ENCODE peak calls at places on chromosomes 4 and X, in five cellular contexts. One of them, this sample, is unnamed.

GRCh38 chrX:111181883-111182400 is 86.0 kb downstream of the PAK3 start:
- DNase-seq in SK-N-SH: no peak
- DNase-seq in IMR-90: no peak
- DNase-seq in GM12878: no peak
- DNase-seq in K562: no peak
- DNase-seq in this sample: no peak

GRCh38 chr4:173009129-173009823 is 159.3 kb upstream of the GALNT7 start:
- DNase-seq in SK-N-SH: no peak
- DNase-seq in IMR-90: peak; percentile 76
- DNase-seq in GM12878: no peak
- DNase-seq in K562: no peak
- DNase-seq in this sample: no peak

GRCh38 chr4:53925050-53925605 is 139.3 kb downstream of the CHIC2 start:
- DNase-seq in SK-N-SH: no peak
- DNase-seq in IMR-90: no peak
- DNase-seq in GM12878: no peak
- DNase-seq in K562: no peak
- DNase-seq in this sample: no peak

GRCh38 chr4:2933566-2934076 is 29.6 kb downstream of the NOP14 start:
- DNase-seq in SK-N-SH: no peak
- DNase-seq in IMR-90: no peak
- DNase-seq in GM12878: no peak
- DNase-seq in K562: no peak
- DNase-seq in this sample: no peak

GRCh38 chrX:104972737-104973136 is 247.8 kb downstream of the TEX13A start:
- DNase-seq in SK-N-SH: no peak
- DNase-seq in IMR-90: no peak
- DNase-seq in GM12878: no peak
- DNase-seq in K562: no peak
- DNase-seq in this sample: no peak

GRCh38 chr4:2046031-2046961 is 12.8 kb upstream of the NAT8L start:
- DNase-seq in SK-N-SH: peak; percentile 56
- DNase-seq in IMR-90: no peak
- DNase-seq in GM12878: no peak
- DNase-seq in K562: no peak
- DNase-seq in this sample: no peak

GRCh38 chr4:6746721-6747689 is 31.0 kb downstream of the BLOC1S4 start:
- DNase-seq in SK-N-SH: no peak
- DNase-seq in IMR-90: no peak
- DNase-seq in GM12878: no peak
- DNase-seq in K562: no peak
- DNase-seq in this sample: peak; percentile 79

GRCh38 chr4:184845367-184846011 is 19.7 kb upstream of the ACSL1 start:
- DNase-seq in SK-N-SH: no peak
- DNase-seq in IMR-90: peak; percentile 79
- DNase-seq in GM12878: no peak
- DNase-seq in K562: no peak
- DNase-seq in this sample: no peak

GRCh38 chr4:112802780-112803179 is 165.8 kb downstream of the LARP7 start:
- DNase-seq in SK-N-SH: no peak
- DNase-seq in IMR-90: no peak
- DNase-seq in GM12878: no peak
- DNase-seq in K562: no peak
- DNase-seq in this sample: no peak

GRCh38 chr4:175147233-175147632 is 229.1 kb downstream of the ADAM29 start:
- DNase-seq in SK-N-SH: no peak
- DNase-seq in IMR-90: no peak
- DNase-seq in GM12878: no peak
- DNase-seq in K562: no peak
- DNase-seq in this sample: no peak

GRCh38 chrX:114166601-114167000 is 417.3 kb upstream of the HTR2C start:
- DNase-seq in SK-N-SH: no peak
- DNase-seq in IMR-90: no peak
- DNase-seq in GM12878: no peak
- DNase-seq in K562: no peak
- DNase-seq in this sample: no peak

GRCh38 chrX:114162068-114162735 is 421.7 kb upstream of the HTR2C start:
- DNase-seq in SK-N-SH: no peak
- DNase-seq in IMR-90: no peak
- DNase-seq in GM12878: no peak
- DNase-seq in K562: peak; percentile 56
- DNase-seq in this sample: peak; percentile 4

DNA sequence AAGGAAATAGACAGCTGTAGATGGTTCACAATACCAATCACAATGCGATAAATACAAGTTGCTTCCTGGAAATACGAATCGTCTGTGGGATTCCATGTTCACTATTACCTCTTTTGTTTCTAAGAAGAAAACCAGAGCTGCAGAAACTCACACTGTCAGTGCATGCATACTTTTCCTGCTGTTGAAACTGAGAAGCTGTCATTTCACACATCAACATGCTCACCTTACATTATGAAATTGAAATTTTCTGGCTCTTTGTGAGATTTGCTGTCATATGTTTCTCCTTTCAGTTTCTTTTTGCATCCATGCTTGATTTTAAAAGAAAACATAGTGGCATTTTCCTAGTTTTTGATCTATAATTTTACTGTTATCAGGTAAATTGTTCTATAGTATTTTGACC is 418.3 kb upstream of the HTR2C start:
- DNase-seq in SK-N-SH: no peak
- DNase-seq in IMR-90: no peak
- DNase-seq in GM12878: no peak
- DNase-seq in K562: no peak
- DNase-seq in this sample: no peak
- TF ChIP-seq RCOR1 in SK-N-SH: no peak
- TF ChIP-seq RCOR1 in IMR-90: no peak
- TF ChIP-seq RCOR1 in GM12878: no peak
- TF ChIP-seq RCOR1 in K562: no peak
- TF ChIP-seq RCOR1 in this sample: no peak

GRCh38 chrX:45806410-45807121 is 605.9 kb upstream of the DIPK2B start:
- DNase-seq in SK-N-SH: no peak
- DNase-seq in IMR-90: peak; percentile 92
- DNase-seq in GM12878: peak; percentile 5
- DNase-seq in K562: no peak
- DNase-seq in this sample: no peak
- TF ChIP-seq RCOR1 in SK-N-SH: no peak
- TF ChIP-seq RCOR1 in IMR-90: no peak
- TF ChIP-seq RCOR1 in GM12878: no peak
- TF ChIP-seq RCOR1 in K562: no peak
- TF ChIP-seq RCOR1 in this sample: no peak

DNA sequence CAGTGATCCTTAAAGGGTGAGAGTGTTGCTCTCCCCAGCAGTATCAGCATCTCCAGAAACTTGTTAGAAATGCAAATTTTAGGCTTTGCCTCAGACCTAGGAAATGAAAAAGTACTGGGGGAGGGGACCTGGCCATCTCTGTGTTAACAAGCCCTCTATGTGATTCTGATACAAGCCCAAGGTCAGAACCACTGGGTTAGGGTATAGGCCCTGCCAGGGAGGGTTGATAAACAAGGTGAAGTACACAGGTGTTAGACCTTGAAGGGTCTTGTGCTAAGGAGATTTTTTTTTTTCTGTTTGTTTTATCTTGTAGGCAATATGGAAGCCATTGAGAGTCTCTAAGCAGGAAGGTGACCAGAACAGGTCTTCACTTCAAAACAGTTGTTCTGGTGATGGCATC is 45.9 kb upstream of the MID1IP1 start:
- DNase-seq in SK-N-SH: no peak
- DNase-seq in IMR-90: no peak
- DNase-seq in GM12878: no peak
- DNase-seq in K562: no peak
- DNase-seq in this sample: no peak
- TF ChIP-seq RCOR1 in SK-N-SH: no peak
- TF ChIP-seq RCOR1 in IMR-90: no peak
- TF ChIP-seq RCOR1 in GM12878: no peak
- TF ChIP-seq RCOR1 in K562: no peak
- TF ChIP-seq RCOR1 in this sample: no peak

DNA sequence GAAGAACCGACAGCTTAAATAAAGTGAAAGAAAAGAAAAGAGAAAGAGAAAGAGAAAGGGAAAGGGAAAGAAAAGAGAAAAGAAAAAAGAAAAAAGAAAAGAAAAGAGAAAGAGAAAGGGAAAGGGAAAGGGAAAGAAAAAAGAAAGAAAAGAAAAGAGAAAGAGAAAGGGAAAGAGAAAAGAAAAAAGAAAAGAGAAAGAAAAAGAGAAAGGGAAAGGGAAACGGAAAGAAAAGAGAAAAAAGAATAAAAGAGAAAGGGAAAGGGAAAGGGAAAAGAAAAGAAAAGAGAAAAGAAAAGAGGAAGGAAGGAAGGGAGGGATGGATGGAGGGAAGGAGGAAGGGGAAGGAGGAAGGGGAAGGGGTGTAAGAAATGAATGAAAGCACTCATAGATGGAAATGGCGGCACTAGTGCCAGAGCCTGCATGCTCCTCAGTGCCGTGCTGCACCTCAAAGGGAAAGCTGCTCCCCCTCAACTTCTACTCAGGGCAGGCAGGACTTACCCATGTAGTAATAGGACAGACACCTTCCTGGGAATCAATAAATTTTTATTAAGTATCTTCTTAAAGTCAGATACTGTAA is 70.7 kb downstream of the AFAP1 start:
- DNase-seq in SK-N-SH: no peak
- DNase-seq in IMR-90: no peak
- DNase-seq in GM12878: no peak
- DNase-seq in K562: no peak
- DNase-seq in this sample: no peak
- TF ChIP-seq RCOR1 in SK-N-SH: no peak
- TF ChIP-seq RCOR1 in IMR-90: no peak
- TF ChIP-seq RCOR1 in GM12878: no peak
- TF ChIP-seq RCOR1 in K562: no peak
- TF ChIP-seq RCOR1 in this sample: no peak

GRCh38 chrX:3348191-3348590 is 1.7 kb upstream of the MXRA5 start:
- DNase-seq in SK-N-SH: no peak
- DNase-seq in IMR-90: no peak
- DNase-seq in GM12878: no peak
- DNase-seq in K562: no peak
- DNase-seq in this sample: no peak

GRCh38 chrX:3345281-3346081 is 971 bp downstream of the MXRA5 start:
- DNase-seq in SK-N-SH: peak; percentile 16
- DNase-seq in IMR-90: no peak
- DNase-seq in GM12878: no peak
- DNase-seq in K562: no peak
- DNase-seq in this sample: no peak

GRCh38 chrX:3351287-3351686 is 4.8 kb upstream of the MXRA5 start:
- DNase-seq in SK-N-SH: no peak
- DNase-seq in IMR-90: no peak
- DNase-seq in GM12878: no peak
- DNase-seq in K562: no peak
- DNase-seq in this sample: no peak

DNA sequence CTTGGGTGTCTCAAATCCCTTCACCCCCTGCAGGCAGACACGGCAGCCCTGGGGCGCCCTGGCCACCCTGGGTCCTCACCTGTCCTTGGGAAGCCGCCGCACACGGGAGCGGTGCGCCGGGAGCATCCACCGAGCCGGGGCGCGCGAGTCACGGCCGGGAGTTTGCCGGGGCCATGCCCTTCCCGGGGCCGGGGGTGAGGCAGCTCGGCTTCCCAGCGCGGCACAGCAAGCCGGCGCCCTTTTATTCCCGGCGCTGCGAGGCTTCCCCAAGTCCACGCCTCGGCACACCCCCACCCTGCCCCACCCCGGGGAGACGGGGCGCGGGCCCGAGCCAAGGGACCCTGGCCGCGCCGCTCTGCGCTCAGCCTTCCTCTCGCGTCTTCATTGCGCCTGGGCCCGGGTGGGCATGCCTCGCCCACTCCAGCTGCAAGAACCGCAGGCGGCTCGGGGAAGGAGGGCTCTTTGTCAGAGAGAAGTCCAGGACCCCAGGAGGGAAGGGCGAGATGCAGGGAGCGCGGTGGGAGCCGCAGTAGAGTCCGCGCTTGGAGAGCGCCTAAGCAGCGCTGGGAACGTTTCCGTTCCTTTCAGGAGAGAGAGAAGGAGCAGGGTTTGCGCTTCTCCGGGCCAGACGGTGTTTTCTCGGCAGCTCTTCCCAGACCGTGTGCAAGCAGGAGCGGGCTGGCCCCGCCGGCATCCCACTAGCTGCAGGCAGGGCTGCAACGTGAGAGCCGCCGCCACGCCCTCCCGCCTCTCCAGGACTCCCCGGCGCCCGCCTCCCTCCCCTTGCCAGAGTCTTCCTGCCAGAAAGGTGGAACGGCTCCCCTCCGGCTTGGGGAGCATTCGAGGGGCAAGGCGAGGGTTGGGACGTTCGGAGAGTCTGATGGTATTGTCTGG is at the start of gene MXRA5:
- DNase-seq in SK-N-SH: peak; percentile 13
- DNase-seq in IMR-90: peak; percentile 11
- DNase-seq in GM12878: no peak
- DNase-seq in K562: no peak
- DNase-seq in this sample: no peak
- TF ChIP-seq RCOR1 in SK-N-SH: no peak
- TF ChIP-seq RCOR1 in IMR-90: no peak
- TF ChIP-seq RCOR1 in GM12878: no peak
- TF ChIP-seq RCOR1 in K562: no peak
- TF ChIP-seq RCOR1 in this sample: no peak